ENCODE peak calls at places on chromosomes 1 and 21, in ten cellular contexts. One of them, this sample, is unnamed.

GRCh38 chr1:89347296-89347695 is 16.6 kb upstream of the GBP6 start:
- DNase-seq in stomach: no peak
- DNase-seq in SK-N-SH: no peak
- DNase-seq in iPS DF 6.9: no peak
- DNase-seq in hepatocyte: no peak
- DNase-seq in fibroblast of lung: no peak
- DNase-seq in small intestine: no peak
- DNase-seq in breast epithelium: no peak
- DNase-seq in suprapubic skin: no peak
- DNase-seq in pancreas: no peak
- DNase-seq in this sample: no peak

GRCh38 chr21:42512346-42513034 is 1.2 kb upstream of the SLC37A1 start:
- DNase-seq in small intestine: no peak
- DNase-seq in SK-N-SH: no peak
- DNase-seq in pancreas: no peak
- DNase-seq in stomach: no peak
- DNase-seq in breast epithelium: no peak
- DNase-seq in hepatocyte: no peak
- DNase-seq in iPS DF 6.9: no peak
- DNase-seq in suprapubic skin: peak; percentile 69
- DNase-seq in fibroblast of lung: no peak
- DNase-seq in this sample: no peak

GRCh38 chr21:46375560-46376230 is 51.7 kb downstream of the PCNT start:
- DNase-seq in iPS DF 6.9: no peak
- DNase-seq in breast epithelium: no peak
- DNase-seq in stomach: no peak
- DNase-seq in SK-N-SH: no peak
- DNase-seq in suprapubic skin: no peak
- DNase-seq in small intestine: no peak
- DNase-seq in fibroblast of lung: no peak
- DNase-seq in hepatocyte: no peak
- DNase-seq in pancreas: no peak
- DNase-seq in this sample: no peak

GRCh38 chr1:98049370-98050115 is 128.7 kb upstream of the DPYD start:
- DNase-seq in breast epithelium: no peak
- DNase-seq in hepatocyte: no peak
- DNase-seq in stomach: peak; percentile 24
- DNase-seq in fibroblast of lung: peak; percentile 56
- DNase-seq in suprapubic skin: no peak
- DNase-seq in iPS DF 6.9: no peak
- DNase-seq in SK-N-SH: peak; percentile 51
- DNase-seq in small intestine: no peak
- DNase-seq in pancreas: no peak
- DNase-seq in this sample: peak; percentile 53

GRCh38 chr1:112904071-112904830 is 51.7 kb downstream of the SLC16A1 start:
- DNase-seq in SK-N-SH: no peak
- DNase-seq in stomach: no peak
- DNase-seq in suprapubic skin: no peak
- DNase-seq in pancreas: no peak
- DNase-seq in small intestine: peak; percentile 62
- DNase-seq in breast epithelium: no peak
- DNase-seq in iPS DF 6.9: no peak
- DNase-seq in fibroblast of lung: peak; percentile 94
- DNase-seq in hepatocyte: peak; percentile 16
- DNase-seq in this sample: no peak

GRCh38 chr1:30684881-30685795 is 38.2 kb downstream of the MATN1 start:
- DNase-seq in fibroblast of lung: no peak
- DNase-seq in pancreas: peak; percentile 99
- DNase-seq in small intestine: peak; percentile 89
- DNase-seq in hepatocyte: peak; percentile 94
- DNase-seq in breast epithelium: peak; percentile 80
- DNase-seq in SK-N-SH: peak; percentile 77
- DNase-seq in stomach: peak; percentile 87
- DNase-seq in suprapubic skin: no peak
- DNase-seq in iPS DF 6.9: peak; percentile 93
- DNase-seq in this sample: no peak

GRCh38 chr21:17396948-17397347 is 115.9 kb upstream of the CXADR start:
- DNase-seq in stomach: no peak
- DNase-seq in small intestine: no peak
- DNase-seq in pancreas: no peak
- DNase-seq in hepatocyte: no peak
- DNase-seq in SK-N-SH: no peak
- DNase-seq in iPS DF 6.9: no peak
- DNase-seq in breast epithelium: no peak
- DNase-seq in suprapubic skin: no peak
- DNase-seq in fibroblast of lung: no peak
- DNase-seq in this sample: no peak

GRCh38 chr1:222909586-222909985 is 94.7 kb downstream of the DISP1 start:
- DNase-seq in hepatocyte: no peak
- DNase-seq in fibroblast of lung: peak; percentile 77
- DNase-seq in small intestine: no peak
- DNase-seq in breast epithelium: no peak
- DNase-seq in iPS DF 6.9: no peak
- DNase-seq in suprapubic skin: no peak
- DNase-seq in pancreas: no peak
- DNase-seq in SK-N-SH: no peak
- DNase-seq in stomach: no peak
- DNase-seq in this sample: no peak

GRCh38 chr21:29002442-29003144 is 9.9 kb upstream of the LTN1 start:
- DNase-seq in stomach: peak; percentile 96
- DNase-seq in pancreas: peak; percentile 92
- DNase-seq in suprapubic skin: peak; percentile 98
- DNase-seq in hepatocyte: peak; percentile 96
- DNase-seq in SK-N-SH: peak; percentile 97
- DNase-seq in iPS DF 6.9: peak; percentile 94
- DNase-seq in breast epithelium: peak; percentile 95
- DNase-seq in fibroblast of lung: peak; percentile 98
- DNase-seq in small intestine: peak; percentile 95
- DNase-seq in this sample: peak; percentile 85

GRCh38 chr1:151512801-151513625 is 1.8 kb downstream of the CGN start:
- DNase-seq in fibroblast of lung: no peak
- DNase-seq in small intestine: peak; percentile 80
- DNase-seq in stomach: peak; percentile 90
- DNase-seq in hepatocyte: peak; percentile 79
- DNase-seq in iPS DF 6.9: no peak
- DNase-seq in suprapubic skin: no peak
- DNase-seq in breast epithelium: peak; percentile 86
- DNase-seq in SK-N-SH: no peak
- DNase-seq in pancreas: peak; percentile 90
- DNase-seq in this sample: no peak

GRCh38 chr1:36328713-36329112 is 5.3 kb upstream of the EVA1B start:
- DNase-seq in SK-N-SH: no peak
- DNase-seq in iPS DF 6.9: no peak
- DNase-seq in small intestine: peak; percentile 34
- DNase-seq in stomach: peak; percentile 38
- DNase-seq in suprapubic skin: no peak
- DNase-seq in pancreas: no peak
- DNase-seq in breast epithelium: no peak
- DNase-seq in hepatocyte: no peak
- DNase-seq in fibroblast of lung: peak; percentile 13
- DNase-seq in this sample: no peak

GRCh38 chr1:161304927-161305871 is 4.6 kb downstream of the MPZ start:
- DNase-seq in pancreas: peak; percentile 16
- DNase-seq in stomach: no peak
- DNase-seq in small intestine: no peak
- DNase-seq in SK-N-SH: peak; percentile 39
- DNase-seq in iPS DF 6.9: no peak
- DNase-seq in fibroblast of lung: no peak
- DNase-seq in breast epithelium: no peak
- DNase-seq in suprapubic skin: no peak
- DNase-seq in hepatocyte: no peak
- DNase-seq in this sample: no peak

GRCh38 chr1:161305872-161306519 is 3.8 kb downstream of the MPZ start:
- DNase-seq in breast epithelium: peak; percentile 74
- DNase-seq in iPS DF 6.9: peak; percentile 94
- DNase-seq in suprapubic skin: peak; percentile 84
- DNase-seq in fibroblast of lung: peak; percentile 47
- DNase-seq in SK-N-SH: peak; percentile 91
- DNase-seq in hepatocyte: peak; percentile 91
- DNase-seq in stomach: peak; percentile 90
- DNase-seq in pancreas: peak; percentile 86
- DNase-seq in small intestine: peak; percentile 85
- DNase-seq in this sample: peak; percentile 33

GRCh38 chr1:161309868-161310267 is at the start of gene MPZ:
- DNase-seq in fibroblast of lung: no peak
- DNase-seq in hepatocyte: no peak
- DNase-seq in stomach: no peak
- DNase-seq in breast epithelium: no peak
- DNase-seq in SK-N-SH: no peak
- DNase-seq in pancreas: no peak
- DNase-seq in small intestine: no peak
- DNase-seq in suprapubic skin: no peak
- DNase-seq in iPS DF 6.9: no peak
- DNase-seq in this sample: no peak

GRCh38 chr1:161307892-161308638 is 1.7 kb downstream of the MPZ start:
- DNase-seq in breast epithelium: no peak
- DNase-seq in small intestine: no peak
- DNase-seq in iPS DF 6.9: no peak
- DNase-seq in pancreas: no peak
- DNase-seq in SK-N-SH: no peak
- DNase-seq in stomach: no peak
- DNase-seq in hepatocyte: no peak
- DNase-seq in suprapubic skin: no peak
- DNase-seq in fibroblast of lung: peak; percentile 3
- DNase-seq in this sample: no peak

DNA sequence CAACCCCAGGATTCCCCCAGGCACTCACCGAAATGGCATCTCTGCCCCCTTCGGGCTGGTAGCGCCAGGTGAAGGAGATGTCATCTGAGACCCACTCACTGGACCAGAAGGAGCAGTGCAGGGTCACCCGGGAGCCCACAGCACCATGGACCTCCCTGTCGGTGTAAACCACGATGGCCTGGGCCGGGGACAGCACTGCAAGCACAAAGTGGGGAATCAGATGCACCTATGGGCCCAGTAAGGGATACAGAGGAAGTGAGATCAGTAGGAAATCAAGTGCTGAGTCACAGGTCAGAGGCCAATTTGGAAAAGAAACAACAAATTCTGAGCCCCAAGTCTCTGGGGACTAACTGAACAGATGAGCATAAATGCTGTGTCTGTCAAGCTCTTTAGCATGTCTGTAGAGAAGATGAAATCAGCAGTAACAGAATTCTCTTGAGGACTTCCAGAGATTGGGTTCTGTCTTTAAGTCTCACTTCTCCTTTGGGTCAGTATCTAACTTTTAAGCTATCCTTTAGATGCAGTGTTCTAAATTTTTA is 2.5 kb downstream of the MPZ start:
- DNase-seq in stomach: no peak
- DNase-seq in SK-N-SH: no peak
- DNase-seq in pancreas: peak; percentile 19
- DNase-seq in iPS DF 6.9: no peak
- DNase-seq in suprapubic skin: no peak
- DNase-seq in hepatocyte: no peak
- DNase-seq in small intestine: peak; percentile 26
- DNase-seq in breast epithelium: no peak
- DNase-seq in fibroblast of lung: no peak
- DNase-seq in this sample: no peak
- H3K4me3 ChIP-seq in stomach: no peak overlapping the region
- H3K4me3 ChIP-seq in SK-N-SH: no peak overlapping the region
- H3K4me3 ChIP-seq in pancreas: no peak overlapping the region
- H3K4me3 ChIP-seq in iPS DF 6.9: no peak overlapping the region
- H3K4me3 ChIP-seq in suprapubic skin: no peak overlapping the region
- H3K4me3 ChIP-seq in hepatocyte: no peak overlapping the region
- H3K4me3 ChIP-seq in small intestine: no peak overlapping the region
- H3K4me3 ChIP-seq in breast epithelium: no peak overlapping the region
- H3K4me3 ChIP-seq in fibroblast of lung: no peak overlapping the region
- H3K4me3 ChIP-seq in this sample: no peak overlapping the region

GRCh38 chr21:44960141-44961092 is 20.6 kb downstream of the SLX9 start:
- DNase-seq in small intestine: no peak
- DNase-seq in stomach: no peak
- DNase-seq in iPS DF 6.9: no peak
- DNase-seq in fibroblast of lung: no peak
- DNase-seq in pancreas: no peak
- DNase-seq in suprapubic skin: no peak
- DNase-seq in breast epithelium: no peak
- DNase-seq in hepatocyte: no peak
- DNase-seq in SK-N-SH: no peak
- DNase-seq in this sample: no peak
- H3K27ac ChIP-seq in small intestine: peak overlapping the region; percentile 12
- H3K27ac ChIP-seq in stomach: peak overlapping the region; percentile 83
- H3K27ac ChIP-seq in iPS DF 6.9: no peak overlapping the region
- H3K27ac ChIP-seq in fibroblast of lung: no peak overlapping the region
- H3K27ac ChIP-seq in pancreas: no peak overlapping the region
- H3K27ac ChIP-seq in suprapubic skin: peak overlapping the region; percentile 78
- H3K27ac ChIP-seq in breast epithelium: peak overlapping the region; percentile 94
- H3K27ac ChIP-seq in hepatocyte: no peak overlapping the region
- H3K27ac ChIP-seq in SK-N-SH: no peak overlapping the region
- H3K27ac ChIP-seq in this sample: peak overlapping the region; percentile 84

DNA sequence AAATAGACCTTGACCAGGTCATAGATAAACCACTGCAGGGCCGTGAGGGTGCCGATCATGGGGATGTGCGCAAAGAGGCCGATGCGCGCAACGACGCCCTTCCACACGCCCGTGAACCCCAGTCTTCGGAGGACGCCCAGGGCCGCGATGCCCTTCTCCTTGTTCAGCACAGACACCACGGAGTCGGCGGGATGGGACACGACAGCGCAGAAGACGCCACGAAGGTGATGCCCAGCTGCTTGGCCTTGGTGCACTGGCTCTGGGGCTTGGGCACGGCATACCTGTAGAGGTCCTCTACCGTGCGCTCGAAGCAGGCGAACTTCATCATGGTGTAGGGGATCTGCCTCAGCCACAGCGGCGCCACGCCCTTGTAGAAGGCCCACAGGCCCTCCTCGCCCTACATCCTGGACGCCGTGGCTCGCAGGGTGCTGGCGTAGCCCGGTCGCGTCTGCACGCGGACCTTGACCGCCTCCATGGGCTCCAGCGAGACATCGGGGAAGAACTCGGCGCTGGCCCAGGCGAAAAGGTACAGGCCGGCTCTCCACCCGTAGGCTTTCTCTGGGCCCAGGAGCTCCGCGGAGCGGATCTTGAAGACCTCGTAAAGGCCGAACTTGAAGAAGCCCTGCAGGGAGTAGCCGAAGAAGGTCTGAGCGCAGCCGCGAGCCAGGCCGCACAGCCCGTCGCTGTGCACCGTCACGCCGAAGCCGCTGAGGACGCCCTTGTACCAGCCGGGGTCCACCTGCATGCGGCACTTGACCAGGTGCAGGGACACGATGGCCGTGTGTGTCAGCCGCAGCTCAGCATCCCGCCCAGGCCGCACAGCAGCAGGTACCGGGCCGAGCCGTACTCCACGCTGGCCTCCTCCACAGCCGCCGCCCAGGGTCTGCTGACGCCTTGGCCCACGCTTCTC is 20.5 kb upstream of the DMRTB1 start:
- DNase-seq in hepatocyte: no peak
- DNase-seq in breast epithelium: no peak
- DNase-seq in iPS DF 6.9: no peak
- DNase-seq in fibroblast of lung: no peak
- DNase-seq in stomach: no peak
- DNase-seq in suprapubic skin: no peak
- DNase-seq in SK-N-SH: no peak
- DNase-seq in pancreas: no peak
- DNase-seq in small intestine: no peak
- DNase-seq in this sample: no peak
- H3K9me3 ChIP-seq in hepatocyte: no peaks in the 10 kb centered on the region
- H3K9me3 ChIP-seq in breast epithelium: no peaks in the 10 kb centered on the region
- H3K9me3 ChIP-seq in iPS DF 6.9: no peaks in the 10 kb centered on the region
- H3K9me3 ChIP-seq in fibroblast of lung: no peaks in the 10 kb centered on the region
- H3K9me3 ChIP-seq in stomach: no peaks in the 10 kb centered on the region
- H3K9me3 ChIP-seq in suprapubic skin: no peaks in the 10 kb centered on the region
- H3K9me3 ChIP-seq in SK-N-SH: no peaks in the 10 kb centered on the region
- H3K9me3 ChIP-seq in pancreas: no peaks in the 10 kb centered on the region
- H3K9me3 ChIP-seq in small intestine: no peaks in the 10 kb centered on the region
- H3K9me3 ChIP-seq in this sample: no peaks in the 10 kb centered on the region

GRCh38 chr1:198101716-198102453 is 54.9 kb upstream of the NEK7 start:
- DNase-seq in small intestine: no peak
- DNase-seq in suprapubic skin: no peak
- DNase-seq in pancreas: no peak
- DNase-seq in iPS DF 6.9: no peak
- DNase-seq in fibroblast of lung: peak; percentile 33
- DNase-seq in stomach: no peak
- DNase-seq in breast epithelium: no peak
- DNase-seq in hepatocyte: no peak
- DNase-seq in SK-N-SH: no peak
- DNase-seq in this sample: no peak
- H3K4me3 ChIP-seq in small intestine: no peak overlapping the region
- H3K4me3 ChIP-seq in suprapubic skin: no peak overlapping the region
- H3K4me3 ChIP-seq in pancreas: no peak overlapping the region
- H3K4me3 ChIP-seq in iPS DF 6.9: no peak overlapping the region
- H3K4me3 ChIP-seq in fibroblast of lung: no peak overlapping the region
- H3K4me3 ChIP-seq in stomach: no peak overlapping the region
- H3K4me3 ChIP-seq in breast epithelium: no peak overlapping the region
- H3K4me3 ChIP-seq in hepatocyte: no peak overlapping the region
- H3K4me3 ChIP-seq in SK-N-SH: no peak overlapping the region
- H3K4me3 ChIP-seq in this sample: no peak overlapping the region